ENCODE peak calls at places on chromosomes 3 and 15, in four cellular contexts. W is fibroblast of pulmonary artery; P is CD8-positive, alpha-beta memory T cell; Q is tibial nerve. L is an unnamed sample.

GRCh38 chr3:165895919-165896318 is 58.7 kb upstream of the BCHE start:
- DNase-seq in Q (no peak), W (peak), P (no peak), L (no peak)

GRCh38 chr3:53174346-53175250 is 13.6 kb downstream of the PRKCD start:
- DNase-seq in P (no peak), Q (no peak), W (no peak), L (no peak)

GRCh38 chr3:157913751-157914150 is 192.5 kb downstream of the SHOX2 start:
- DNase-seq in P (no peak), Q (no peak), W (peak), L (no peak)

GRCh38 chr15:48547305-48547704 is 98.2 kb downstream of the FBN1 start:
- DNase-seq in P (no peak), Q (no peak), W (peak), L (no peak)

GRCh38 chr3:187490366-187490765 is 122.2 kb downstream of the RTP4 start:
- DNase-seq in Q (no peak), W (no peak), P (no peak), L (no peak)

GRCh38 chr3:126474498-126475410 is 937 bp downstream of the ZXDC start:
- DNase-seq in Q (no peak), W (peak), P (peak), L (peak)

GRCh38 chr3:137525471-137525870 is 238.6 kb upstream of the SOX14 start:
- DNase-seq in Q (no peak), P (no peak), W (no peak), L (no peak)

GRCh38 chr15:100928632-100929280 is 9.6 kb downstream of the LRRK1 start:
- DNase-seq in W (no peak), P (no peak), Q (no peak), L (no peak)

GRCh38 chr3:118541791-118542190 is 492.9 kb downstream of the IGSF11 start:
- DNase-seq in Q (no peak), P (no peak), W (no peak), L (no peak)

GRCh38 chr3:189833996-189834395 is 202.8 kb downstream of the TP63 start:
- DNase-seq in Q (no peak), W (no peak), P (no peak), L (no peak)
- H3K4me3 ChIP-seq in Q (no peak), W (no peak), P (no peak), L (no peak)

DNA sequence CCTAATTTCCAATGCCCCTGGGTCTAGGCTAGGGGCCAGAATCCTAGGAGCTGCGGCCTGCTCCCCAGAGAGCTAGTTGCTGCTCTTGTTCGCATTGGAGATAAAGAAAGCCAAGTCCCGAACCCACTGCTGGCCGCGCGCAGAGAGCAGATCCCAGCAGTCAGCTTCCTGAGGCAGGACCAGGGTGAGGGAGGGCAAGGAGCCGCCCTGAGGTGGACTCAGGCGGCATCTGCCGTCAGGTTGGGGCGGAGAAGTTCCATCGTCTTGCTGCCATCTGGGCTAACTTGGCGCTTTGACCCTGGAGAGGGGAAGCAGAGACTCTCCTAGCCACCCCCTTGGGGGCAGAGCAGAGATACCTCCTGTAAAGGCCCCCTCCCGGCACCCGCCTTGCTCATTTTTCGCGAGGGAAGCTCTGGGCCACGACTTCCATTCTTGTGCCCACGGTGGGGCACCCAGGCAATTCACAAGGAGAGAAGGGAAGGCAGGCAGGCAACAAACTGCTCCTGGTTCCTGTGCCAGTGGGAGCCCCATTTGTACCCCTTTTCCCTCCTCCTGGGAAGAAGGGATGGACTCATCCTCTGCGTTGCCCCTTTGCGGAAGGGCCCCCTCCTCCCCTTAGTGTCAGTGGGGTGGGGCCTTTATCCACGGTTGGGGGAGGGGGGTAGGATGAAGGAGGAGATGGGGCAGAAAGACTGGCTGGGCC is 640 bp downstream of the ZIC4 start:
- DNase-seq in Q (no peak), P (no peak), W (no peak), L (no peak)
- H3K4me3 ChIP-seq in Q (no peak), P (no peak), W (no peak), L (no peak)

GRCh38 chr3:184383033-184383740 is 3.3 kb downstream of the CHRD start:
- DNase-seq in P (no peak), W (no peak), Q (no peak), L (no peak)

GRCh38 chr3:184380627-184381260 is 890 bp downstream of the CHRD start:
- DNase-seq in Q (no peak), W (no peak), P (no peak), L (no peak)

GRCh38 chr3:184380210-184380626 is 364 bp downstream of the CHRD start:
- DNase-seq in Q (no peak), P (peak), W (peak), L (peak)

GRCh38 chr3:184382326-184383032 is 2.6 kb downstream of the CHRD start:
- DNase-seq in Q (no peak), P (no peak), W (no peak), L (no peak)

DNA sequence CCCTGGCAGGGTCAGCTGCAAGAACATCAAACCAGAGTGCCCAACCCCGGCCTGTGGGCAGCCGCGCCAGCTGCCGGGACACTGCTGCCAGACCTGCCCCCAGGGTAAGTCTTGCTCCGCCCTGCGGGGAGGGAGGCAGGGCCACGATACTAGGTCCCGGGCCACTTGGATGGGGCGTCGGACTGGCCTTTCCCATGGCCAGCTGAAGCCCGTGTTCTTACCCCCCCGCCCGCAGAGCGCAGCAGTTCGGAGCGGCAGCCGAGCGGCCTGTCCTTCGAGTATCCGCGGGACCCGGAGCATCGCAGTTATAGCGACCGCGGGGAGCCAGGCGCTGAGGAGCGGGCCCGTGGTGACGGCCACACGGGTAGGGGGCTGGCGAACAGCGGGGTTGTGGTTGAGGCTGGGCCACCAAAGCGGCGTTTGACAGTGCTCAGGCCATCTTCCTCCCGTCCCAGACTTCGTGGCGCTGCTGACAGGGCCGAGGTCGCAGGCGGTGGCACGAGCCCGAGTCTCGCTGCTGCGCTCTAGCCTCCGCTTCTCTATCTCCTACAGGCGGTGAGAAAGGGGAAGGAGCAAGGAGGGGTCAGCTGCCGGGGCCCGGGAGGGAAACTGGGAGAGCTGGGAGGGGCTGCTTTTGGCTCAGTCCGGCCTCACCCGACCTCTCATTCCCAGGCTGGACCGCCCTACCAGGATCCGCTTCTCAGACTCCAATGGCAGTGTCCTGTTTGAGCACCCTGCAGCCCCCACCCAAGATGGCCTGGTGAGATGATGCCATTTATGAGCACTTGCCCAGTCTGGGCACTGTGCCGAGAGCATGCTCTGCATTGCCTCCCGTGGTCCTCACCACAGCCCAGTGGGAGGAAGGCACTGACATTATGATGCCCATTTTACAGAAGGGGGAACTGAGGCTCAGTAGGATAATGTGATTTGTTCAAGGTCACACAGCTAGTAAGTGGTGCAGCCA is 1.7 kb downstream of the CHRD start:
- DNase-seq in W (no peak), Q (peak), P (no peak), L (peak)
- H3K4me3 ChIP-seq in W (no peak), Q (peak), P (no peak), L (peak)

DNA sequence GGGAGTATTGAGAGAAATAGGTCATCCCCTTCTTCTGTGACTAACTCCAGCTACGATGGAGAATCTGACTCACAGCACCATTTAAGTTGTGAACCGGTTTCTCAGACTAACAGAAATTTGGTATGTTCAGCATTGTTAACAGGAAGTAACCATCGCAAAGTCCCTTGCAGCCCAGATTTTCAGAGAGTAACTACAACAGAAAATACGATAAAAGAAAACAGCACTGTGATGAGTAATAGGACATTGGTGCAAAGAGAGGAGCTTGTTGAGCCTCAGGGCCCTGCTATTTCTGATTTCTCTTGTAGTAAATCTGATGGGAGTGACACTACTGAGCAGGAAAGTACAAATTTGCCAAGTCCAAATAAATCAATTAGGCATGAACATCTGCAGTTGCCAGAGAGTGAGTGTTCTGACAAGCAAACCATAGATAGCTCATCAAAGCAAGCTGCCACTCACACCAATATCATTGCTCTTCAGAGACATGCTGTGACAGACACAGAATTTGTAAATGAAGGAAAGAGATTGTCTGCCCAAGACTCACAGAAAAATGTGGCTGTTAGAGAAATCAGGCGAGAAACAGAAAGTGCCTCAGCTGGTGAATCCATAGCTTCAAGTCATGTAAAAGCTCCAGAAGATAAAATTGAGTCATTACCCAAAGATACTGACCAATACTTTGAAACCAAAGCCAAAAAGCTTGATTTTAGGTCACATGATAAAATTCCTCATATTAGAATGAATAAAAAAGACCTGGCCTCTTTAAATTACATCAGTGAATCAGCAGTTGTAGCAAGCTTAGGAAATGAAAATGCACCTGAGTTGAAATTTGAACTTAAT is 50.6 kb downstream of the CRYBG3 start:
- DNase-seq in W (peak), P (no peak), Q (no peak), L (no peak)
- H3K4me3 ChIP-seq in W (peak), P (peak), Q (no peak), L (no peak)

GRCh38 chr3:113629941-113630340 is 66.5 kb downstream of the USF3 start:
- DNase-seq in P (no peak), W (no peak), Q (no peak), L (no peak)
- H3K4me3 ChIP-seq in P (no peak), W (no peak), Q (no peak), L (peak)

DNA sequence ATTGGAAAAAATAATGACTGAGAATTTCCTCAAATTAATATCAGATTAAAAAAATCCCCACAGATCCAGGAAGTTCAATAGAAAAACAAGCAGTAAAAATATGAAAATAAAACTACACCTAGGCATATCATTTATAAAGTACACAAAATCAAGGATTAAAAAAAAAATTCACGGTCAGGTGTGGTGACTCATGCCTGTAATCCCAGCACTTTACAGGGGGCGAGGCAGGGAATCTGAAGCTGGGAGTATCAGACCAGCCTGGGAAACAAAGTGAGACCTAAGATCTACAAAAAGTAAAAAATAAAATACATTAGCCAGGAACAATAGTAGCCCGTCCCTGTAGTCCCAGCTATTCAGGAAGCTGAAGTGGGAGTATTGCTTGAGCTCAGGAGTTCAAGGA is 778.3 kb upstream of the ALCAM start:
- DNase-seq in Q (no peak), P (no peak), W (no peak), L (no peak)
- H3K4me3 ChIP-seq in Q (no peak), P (no peak), W (no peak), L (no peak)

GRCh38 chr3:48427630-48427962 is 2.3 kb downstream of the PLXNB1 start:
- DNase-seq in P (no peak), W (no peak), Q (no peak), L (no peak)

GRCh38 chr3:48428863-48429415 is 947 bp downstream of the PLXNB1 start:
- DNase-seq in Q (no peak), P (no peak), W (no peak), L (peak)

GRCh38 chr3:48429416-48430358 is at the start of gene PLXNB1:
- DNase-seq in W (peak), Q (peak), P (peak), L (peak)

GRCh38 chr3:48426944-48427629 is 2.8 kb downstream of the PLXNB1 start:
- DNase-seq in W (no peak), P (no peak), Q (no peak), L (no peak)

DNA sequence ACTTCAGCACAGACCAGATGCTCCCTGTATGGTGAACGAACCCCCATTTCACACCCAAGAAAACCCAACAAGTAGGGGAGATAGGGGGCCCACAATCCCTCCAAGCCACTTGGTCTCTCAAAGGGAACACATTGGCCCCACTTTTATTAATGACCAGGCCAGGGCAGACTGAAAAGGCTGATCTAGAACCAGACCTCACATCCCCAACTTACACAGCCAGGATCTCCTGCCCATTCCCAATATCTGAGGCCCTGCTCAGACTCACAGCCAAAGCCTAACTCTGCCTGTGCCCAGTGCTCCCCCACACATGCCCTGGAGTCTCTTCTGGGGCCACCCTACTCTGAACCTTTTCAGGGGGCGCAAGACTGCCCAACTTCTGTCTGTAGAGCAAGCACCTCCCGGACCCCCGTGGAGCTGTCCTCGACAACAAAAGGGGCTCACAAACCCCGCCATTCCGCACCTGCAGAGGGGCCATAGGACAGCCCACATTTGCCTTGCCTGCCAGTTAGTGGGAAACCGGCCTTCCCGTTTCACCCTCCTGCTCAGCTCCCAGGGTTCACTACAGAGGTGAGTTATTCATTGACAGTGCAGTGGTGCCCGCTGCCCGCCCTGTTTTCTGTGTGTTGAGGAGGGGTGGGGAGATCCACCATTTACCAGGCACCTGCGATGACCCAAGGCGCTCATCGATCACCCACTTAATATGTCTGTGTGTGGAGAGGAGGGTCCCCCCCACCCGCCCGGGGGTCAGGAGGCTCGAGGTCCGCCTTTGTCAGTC is 1.6 kb downstream of the PLXNB1 start:
- DNase-seq in P (no peak), W (no peak), Q (no peak), L (no peak)
- H3K4me3 ChIP-seq in P (no peak), W (peak), Q (peak), L (peak)

GRCh38 chr15:72227192-72227586 is 3.8 kb downstream of the PKM start:
- DNase-seq in W (peak), P (no peak), Q (no peak), L (peak)
- H3K4me3 ChIP-seq in W (peak), P (peak), Q (no peak), L (peak)

GRCh38 chr3:105277656-105278055 is 89.1 kb upstream of the ALCAM start:
- DNase-seq in W (peak), P (no peak), Q (no peak), L (no peak)
- H3K4me3 ChIP-seq in W (no peak), P (no peak), Q (no peak), L (no peak)